ENCODE peak calls at places on chromosomes 1 and 21, in nine cellular contexts. One of them, this sample, is unnamed.
A peak's percentile ranks its signal among the peaks of the same experiment; 100 is the strongest.

GRCh38 chr1:66284746-66285145 is 249.2 kb upstream of the SGIP1 start:
- DNase-seq in PC-9: no peak
- DNase-seq in vagina: no peak
- DNase-seq in PC-3: no peak
- DNase-seq in endodermal cell: no peak
- DNase-seq in fibroblast of pulmonary artery: no peak
- DNase-seq in fibroblast of mammary gland: no peak
- DNase-seq in psoas muscle: no peak
- DNase-seq in fibroblast of lung: no peak
- DNase-seq in this sample: no peak

GRCh38 chr1:19206947-19207346 is 3.1 kb downstream of the UBR4 start:
- DNase-seq in PC-9: no peak
- DNase-seq in vagina: no peak
- DNase-seq in PC-3: no peak
- DNase-seq in endodermal cell: no peak
- DNase-seq in fibroblast of pulmonary artery: no peak
- DNase-seq in fibroblast of mammary gland: no peak
- DNase-seq in psoas muscle: no peak
- DNase-seq in fibroblast of lung: no peak
- DNase-seq in this sample: no peak

GRCh38 chr21:44930543-44930981 is 9.3 kb upstream of the SLX9 start:
- DNase-seq in PC-9: no peak
- DNase-seq in vagina: no peak
- DNase-seq in PC-3: peak; percentile 72
- DNase-seq in endodermal cell: peak; percentile 58
- DNase-seq in fibroblast of pulmonary artery: no peak
- DNase-seq in fibroblast of mammary gland: no peak
- DNase-seq in psoas muscle: peak; percentile 38
- DNase-seq in fibroblast of lung: no peak
- DNase-seq in this sample: no peak

GRCh38 chr1:37399205-37399604 is 75.2 kb upstream of the ZC3H12A start:
- DNase-seq in PC-9: no peak
- DNase-seq in vagina: no peak
- DNase-seq in PC-3: no peak
- DNase-seq in endodermal cell: no peak
- DNase-seq in fibroblast of pulmonary artery: no peak
- DNase-seq in fibroblast of mammary gland: no peak
- DNase-seq in psoas muscle: no peak
- DNase-seq in fibroblast of lung: no peak
- DNase-seq in this sample: no peak

GRCh38 chr1:248752981-248753525 is 2.5 kb downstream of the LYPD8 start:
- DNase-seq in PC-9: no peak
- DNase-seq in vagina: no peak
- DNase-seq in PC-3: no peak
- DNase-seq in endodermal cell: no peak
- DNase-seq in fibroblast of pulmonary artery: no peak
- DNase-seq in fibroblast of mammary gland: no peak
- DNase-seq in psoas muscle: no peak
- DNase-seq in fibroblast of lung: no peak
- DNase-seq in this sample: no peak

GRCh38 chr1:153699116-153699515 is 20.6 kb downstream of the NPR1 start:
- DNase-seq in PC-9: no peak
- DNase-seq in vagina: no peak
- DNase-seq in PC-3: no peak
- DNase-seq in endodermal cell: no peak
- DNase-seq in fibroblast of pulmonary artery: peak; percentile 35
- DNase-seq in fibroblast of mammary gland: peak; percentile 86
- DNase-seq in psoas muscle: no peak
- DNase-seq in fibroblast of lung: peak; percentile 34
- DNase-seq in this sample: peak; percentile 71

GRCh38 chr1:102640312-102640711 is 468.0 kb downstream of the COL11A1 start:
- DNase-seq in PC-9: no peak
- DNase-seq in vagina: no peak
- DNase-seq in PC-3: no peak
- DNase-seq in endodermal cell: no peak
- DNase-seq in fibroblast of pulmonary artery: no peak
- DNase-seq in fibroblast of mammary gland: no peak
- DNase-seq in psoas muscle: no peak
- DNase-seq in fibroblast of lung: no peak
- DNase-seq in this sample: no peak

GRCh38 chr1:25799758-25800537 is at the start of gene SELENON:
- DNase-seq in PC-9: peak; percentile 34
- DNase-seq in vagina: no peak
- DNase-seq in PC-3: peak; percentile 39
- DNase-seq in endodermal cell: peak; percentile 92
- DNase-seq in fibroblast of pulmonary artery: peak; percentile 54
- DNase-seq in fibroblast of mammary gland: peak; percentile 40
- DNase-seq in psoas muscle: peak; percentile 74
- DNase-seq in fibroblast of lung: peak; percentile 45
- DNase-seq in this sample: peak; percentile 37

GRCh38 chr1:245216356-245217110 is 61.7 kb downstream of the KIF26B start:
- DNase-seq in PC-9: no peak
- DNase-seq in vagina: no peak
- DNase-seq in PC-3: no peak
- DNase-seq in endodermal cell: peak; percentile 69
- DNase-seq in fibroblast of pulmonary artery: no peak
- DNase-seq in fibroblast of mammary gland: no peak
- DNase-seq in psoas muscle: no peak
- DNase-seq in fibroblast of lung: no peak
- DNase-seq in this sample: no peak

GRCh38 chr21:28018741-28019669 is 973.7 kb downstream of the LTN1 start:
- DNase-seq in PC-9: peak; percentile 24
- DNase-seq in vagina: no peak
- DNase-seq in PC-3: peak; percentile 55
- DNase-seq in endodermal cell: peak; percentile 68
- DNase-seq in fibroblast of pulmonary artery: no peak
- DNase-seq in fibroblast of mammary gland: no peak
- DNase-seq in psoas muscle: peak; percentile 15
- DNase-seq in fibroblast of lung: peak; percentile 13
- DNase-seq in this sample: no peak

GRCh38 chr1:217079579-217079978 is 356.4 kb upstream of the ESRRG start:
- DNase-seq in PC-9: no peak
- DNase-seq in vagina: no peak
- DNase-seq in PC-3: no peak
- DNase-seq in endodermal cell: no peak
- DNase-seq in fibroblast of pulmonary artery: no peak
- DNase-seq in fibroblast of mammary gland: no peak
- DNase-seq in psoas muscle: no peak
- DNase-seq in fibroblast of lung: no peak
- DNase-seq in this sample: no peak

GRCh38 chr1:205477759-205478247 is 22.0 kb upstream of the BLACAT1 start:
- DNase-seq in PC-9: peak; percentile 92
- DNase-seq in vagina: no peak
- DNase-seq in PC-3: peak; percentile 99
- DNase-seq in endodermal cell: no peak
- DNase-seq in fibroblast of pulmonary artery: peak; percentile 67
- DNase-seq in fibroblast of mammary gland: peak; percentile 30
- DNase-seq in psoas muscle: no peak
- DNase-seq in fibroblast of lung: peak; percentile 18
- DNase-seq in this sample: peak; percentile 98

GRCh38 chr1:53410691-53411090 is 48.5 kb upstream of the DMRTB1 start:
- DNase-seq in PC-9: no peak
- DNase-seq in vagina: no peak
- DNase-seq in PC-3: no peak
- DNase-seq in endodermal cell: peak; percentile 28
- DNase-seq in fibroblast of pulmonary artery: no peak
- DNase-seq in fibroblast of mammary gland: no peak
- DNase-seq in psoas muscle: no peak
- DNase-seq in fibroblast of lung: no peak
- DNase-seq in this sample: no peak
- H3K4me3 ChIP-seq in PC-9: no peak overlapping the region
- H3K4me3 ChIP-seq in vagina: no peak overlapping the region
- H3K4me3 ChIP-seq in PC-3: no peak overlapping the region
- H3K4me3 ChIP-seq in endodermal cell: no peak overlapping the region
- H3K4me3 ChIP-seq in fibroblast of pulmonary artery: no peak overlapping the region
- H3K4me3 ChIP-seq in fibroblast of mammary gland: no peak overlapping the region
- H3K4me3 ChIP-seq in psoas muscle: no peak overlapping the region
- H3K4me3 ChIP-seq in fibroblast of lung: no peak overlapping the region
- H3K4me3 ChIP-seq in this sample: no peak overlapping the region

DNA sequence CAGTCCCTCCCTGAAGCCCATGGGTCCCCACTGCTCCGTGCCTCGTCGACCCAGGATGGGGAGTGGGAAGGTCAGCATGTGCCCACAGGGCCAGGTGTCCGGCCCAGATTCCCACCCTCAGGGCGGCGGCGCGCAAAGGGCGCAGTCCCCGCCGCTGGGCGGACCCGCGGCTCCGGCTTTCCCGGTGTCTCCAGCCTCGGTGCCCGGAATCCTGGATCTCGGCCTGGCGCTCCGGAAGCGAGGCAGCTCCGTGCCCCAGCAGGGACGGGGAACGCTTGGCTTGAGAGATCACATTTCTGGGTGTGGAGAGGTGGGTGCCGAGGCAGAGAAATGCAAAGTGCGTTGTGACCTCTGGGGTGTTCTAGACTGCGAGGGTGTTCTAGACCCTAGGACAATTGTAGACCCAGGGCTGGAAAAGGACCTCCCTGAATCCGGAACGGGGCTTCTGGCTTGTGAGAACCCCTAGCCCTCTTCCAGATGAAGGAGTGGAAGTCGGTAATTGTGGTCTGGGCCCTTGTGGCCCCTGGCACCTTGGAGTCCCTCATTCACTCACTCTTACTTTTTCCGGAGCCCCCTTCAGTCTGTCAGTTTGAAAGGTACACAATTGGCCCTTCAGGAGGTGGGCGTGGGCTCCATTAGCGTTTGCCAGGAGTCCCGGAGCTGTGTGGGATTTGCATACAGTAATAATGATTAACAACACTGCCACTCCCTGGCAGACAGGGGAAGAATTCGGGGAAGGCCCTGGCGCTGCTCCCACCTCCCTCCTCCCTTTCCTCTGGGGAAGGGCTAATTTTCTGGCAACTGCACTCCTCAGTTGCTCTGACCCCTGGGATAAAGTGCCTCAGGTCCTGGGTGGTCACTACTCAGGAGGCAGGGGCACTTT is 1.7 kb upstream of the KCND3 start:
- DNase-seq in PC-9: peak; percentile 4
- DNase-seq in vagina: no peak
- DNase-seq in PC-3: peak; percentile 46
- DNase-seq in endodermal cell: peak; percentile 90
- DNase-seq in fibroblast of pulmonary artery: peak; percentile 33
- DNase-seq in fibroblast of mammary gland: peak; percentile 20
- DNase-seq in psoas muscle: peak; percentile 66
- DNase-seq in fibroblast of lung: peak; percentile 8
- DNase-seq in this sample: peak; percentile 76
- TF ChIP-seq CTCF in PC-9: no peak
- TF ChIP-seq CTCF in vagina: no peak
- TF ChIP-seq CTCF in PC-3: peak; percentile 57
- TF ChIP-seq CTCF in endodermal cell: peak; percentile 60
- TF ChIP-seq CTCF in fibroblast of pulmonary artery: no peak
- TF ChIP-seq CTCF in fibroblast of mammary gland: peak; percentile 11
- TF ChIP-seq CTCF in psoas muscle: peak; percentile 46
- TF ChIP-seq CTCF in fibroblast of lung: no peak
- TF ChIP-seq CTCF in this sample: peak; percentile 60

DNA sequence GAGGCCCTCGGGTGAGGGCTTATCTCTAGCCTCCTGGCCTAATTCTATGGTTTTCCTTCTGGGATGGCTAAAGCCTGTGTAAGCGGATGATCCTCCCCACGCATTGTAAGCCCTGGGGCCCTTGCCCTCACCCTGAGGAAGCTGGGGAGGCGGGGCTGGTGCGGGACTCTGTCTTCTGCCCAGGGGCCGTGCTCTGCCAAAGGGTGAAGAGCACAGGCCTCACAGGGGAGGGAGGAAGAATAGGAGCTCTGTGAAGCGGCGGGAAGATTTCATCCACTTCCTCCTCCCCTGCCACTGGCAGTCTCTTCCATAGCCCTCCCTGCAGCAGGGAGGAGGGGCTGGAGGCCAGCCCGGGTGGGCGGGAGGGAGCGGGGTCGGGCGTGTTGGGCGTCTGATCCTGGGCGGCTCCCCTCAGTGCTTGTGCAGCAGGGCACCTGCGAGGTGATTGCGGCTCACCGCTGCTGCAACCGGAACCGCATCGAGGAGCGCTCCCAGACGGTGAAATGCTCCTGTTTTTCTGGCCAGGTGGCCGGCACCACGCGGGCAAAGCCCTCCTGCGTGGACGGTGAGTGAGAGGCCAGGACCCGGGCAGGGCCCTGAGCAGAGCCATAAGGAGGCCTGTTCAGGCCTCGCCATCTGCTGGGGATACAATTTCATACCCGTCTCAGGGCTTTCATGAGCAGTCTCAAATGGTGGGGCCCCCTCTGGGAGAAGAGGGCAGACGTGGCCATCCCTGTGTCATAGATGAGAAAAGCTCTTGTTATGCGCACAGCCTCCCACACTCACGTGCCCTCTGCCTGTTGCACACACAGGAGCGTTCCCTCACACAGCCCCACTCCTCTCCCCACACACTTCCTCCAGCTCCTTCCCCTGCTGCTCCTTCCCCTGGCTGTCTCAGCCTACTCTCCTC is 7.7 kb upstream of the PPM1J start:
- DNase-seq in PC-9: peak; percentile 24
- DNase-seq in vagina: peak; percentile 85
- DNase-seq in PC-3: no peak
- DNase-seq in endodermal cell: peak; percentile 84
- DNase-seq in fibroblast of pulmonary artery: peak; percentile 75
- DNase-seq in fibroblast of mammary gland: peak; percentile 51
- DNase-seq in psoas muscle: no peak
- DNase-seq in fibroblast of lung: peak; percentile 42
- DNase-seq in this sample: no peak
- H3K4me3 ChIP-seq in PC-9: no peak overlapping the region
- H3K4me3 ChIP-seq in vagina: peak overlapping the region; percentile 23
- H3K4me3 ChIP-seq in PC-3: no peak overlapping the region
- H3K4me3 ChIP-seq in endodermal cell: no peak overlapping the region
- H3K4me3 ChIP-seq in fibroblast of pulmonary artery: no peak overlapping the region
- H3K4me3 ChIP-seq in fibroblast of mammary gland: no peak overlapping the region
- H3K4me3 ChIP-seq in psoas muscle: peak overlapping the region; percentile 35
- H3K4me3 ChIP-seq in fibroblast of lung: no peak overlapping the region
- H3K4me3 ChIP-seq in this sample: no peak overlapping the region

GRCh38 chr1:9295884-9296283 is 3.2 kb downstream of the SPSB1 start:
- DNase-seq in PC-9: no peak
- DNase-seq in vagina: no peak
- DNase-seq in PC-3: no peak
- DNase-seq in endodermal cell: no peak
- DNase-seq in fibroblast of pulmonary artery: no peak
- DNase-seq in fibroblast of mammary gland: no peak
- DNase-seq in psoas muscle: no peak
- DNase-seq in fibroblast of lung: no peak
- DNase-seq in this sample: no peak

GRCh38 chr1:9296850-9297249 is 4.2 kb downstream of the SPSB1 start:
- DNase-seq in PC-9: no peak
- DNase-seq in vagina: no peak
- DNase-seq in PC-3: no peak
- DNase-seq in endodermal cell: no peak
- DNase-seq in fibroblast of pulmonary artery: no peak
- DNase-seq in fibroblast of mammary gland: no peak
- DNase-seq in psoas muscle: peak; percentile 63
- DNase-seq in fibroblast of lung: no peak
- DNase-seq in this sample: no peak

GRCh38 chr1:9293512-9294439 is 1.1 kb downstream of the SPSB1 start:
- DNase-seq in PC-9: peak; percentile 35
- DNase-seq in vagina: no peak
- DNase-seq in PC-3: peak; percentile 12
- DNase-seq in endodermal cell: peak; percentile 73
- DNase-seq in fibroblast of pulmonary artery: peak; percentile 49
- DNase-seq in fibroblast of mammary gland: peak; percentile 57
- DNase-seq in psoas muscle: no peak
- DNase-seq in fibroblast of lung: peak; percentile 64
- DNase-seq in this sample: peak; percentile 52

GRCh38 chr1:9294440-9294773 is 1.7 kb downstream of the SPSB1 start:
- DNase-seq in PC-9: no peak
- DNase-seq in vagina: no peak
- DNase-seq in PC-3: peak; percentile 91
- DNase-seq in endodermal cell: no peak
- DNase-seq in fibroblast of pulmonary artery: peak; percentile 63
- DNase-seq in fibroblast of mammary gland: peak; percentile 93
- DNase-seq in psoas muscle: no peak
- DNase-seq in fibroblast of lung: peak; percentile 75
- DNase-seq in this sample: peak; percentile 84

GRCh38 chr1:9294910-9295636 is 2.4 kb downstream of the SPSB1 start:
- DNase-seq in PC-9: peak; percentile 20
- DNase-seq in vagina: no peak
- DNase-seq in PC-3: peak; percentile 31
- DNase-seq in endodermal cell: no peak
- DNase-seq in fibroblast of pulmonary artery: peak; percentile 73
- DNase-seq in fibroblast of mammary gland: peak; percentile 79
- DNase-seq in psoas muscle: peak; percentile 52
- DNase-seq in fibroblast of lung: peak; percentile 83
- DNase-seq in this sample: peak; percentile 44
- TF ChIP-seq CTCF in PC-9: no peak
- TF ChIP-seq CTCF in vagina: no peak
- TF ChIP-seq CTCF in PC-3: peak; percentile 32
- TF ChIP-seq CTCF in endodermal cell: peak; percentile 23
- TF ChIP-seq CTCF in fibroblast of pulmonary artery: peak; percentile 12
- TF ChIP-seq CTCF in fibroblast of mammary gland: peak; percentile 21
- TF ChIP-seq CTCF in psoas muscle: no peak
- TF ChIP-seq CTCF in fibroblast of lung: peak; percentile 36
- TF ChIP-seq CTCF in this sample: no peak